ENCODE peak calls at places on chromosomes 3 and 15, in ten cellular contexts. One of them, this sample, is unnamed.

GRCh38 chr3:130850846-130851245 is 43.0 kb upstream of the ATP2C1 start:
- DNase-seq in COR-L47: no peak
- DNase-seq in HT-29: no peak
- DNase-seq in H7: no peak
- DNase-seq in B cell: no peak
- DNase-seq in non-pigmented ciliary epithelial cell: no peak
- DNase-seq in kidney tubule cell: peak; percentile 21
- DNase-seq in retina: no peak
- DNase-seq in cardiac fibroblast: peak; percentile 30
- DNase-seq in naive thymus-derived CD8-positive, alpha-beta T cell: no peak
- DNase-seq in this sample: no peak

GRCh38 chr3:50323092-50323600 is 601 bp upstream of the HYAL2 start:
- DNase-seq in COR-L47: no peak
- DNase-seq in HT-29: no peak
- DNase-seq in H7: no peak
- DNase-seq in B cell: no peak
- DNase-seq in non-pigmented ciliary epithelial cell: no peak
- DNase-seq in kidney tubule cell: no peak
- DNase-seq in retina: no peak
- DNase-seq in cardiac fibroblast: peak; percentile 47
- DNase-seq in naive thymus-derived CD8-positive, alpha-beta T cell: no peak
- DNase-seq in this sample: no peak

GRCh38 chr3:9248232-9249191 is 934 bp downstream of the SRGAP3 start:
- DNase-seq in COR-L47: peak; percentile 29
- DNase-seq in HT-29: no peak
- DNase-seq in H7: no peak
- DNase-seq in B cell: no peak
- DNase-seq in non-pigmented ciliary epithelial cell: no peak
- DNase-seq in kidney tubule cell: peak; percentile 50
- DNase-seq in retina: peak; percentile 82
- DNase-seq in cardiac fibroblast: no peak
- DNase-seq in naive thymus-derived CD8-positive, alpha-beta T cell: peak; percentile 21
- DNase-seq in this sample: peak; percentile 75

GRCh38 chr3:58249358-58250092 is 11.9 kb downstream of the ABHD6 start:
- DNase-seq in COR-L47: no peak
- DNase-seq in HT-29: peak; percentile 53
- DNase-seq in H7: peak; percentile 16
- DNase-seq in B cell: no peak
- DNase-seq in non-pigmented ciliary epithelial cell: no peak
- DNase-seq in kidney tubule cell: no peak
- DNase-seq in retina: peak; percentile 38
- DNase-seq in cardiac fibroblast: no peak
- DNase-seq in naive thymus-derived CD8-positive, alpha-beta T cell: no peak
- DNase-seq in this sample: peak; percentile 59

GRCh38 chr3:74534611-74535010 is 79.8 kb downstream of the CNTN3 start:
- DNase-seq in COR-L47: no peak
- DNase-seq in HT-29: no peak
- DNase-seq in H7: no peak
- DNase-seq in B cell: no peak
- DNase-seq in non-pigmented ciliary epithelial cell: no peak
- DNase-seq in kidney tubule cell: no peak
- DNase-seq in retina: no peak
- DNase-seq in cardiac fibroblast: no peak
- DNase-seq in naive thymus-derived CD8-positive, alpha-beta T cell: no peak
- DNase-seq in this sample: no peak

GRCh38 chr3:148433665-148434064 is 264.0 kb upstream of the AGTR1 start:
- DNase-seq in COR-L47: no peak
- DNase-seq in HT-29: no peak
- DNase-seq in H7: no peak
- DNase-seq in B cell: no peak
- DNase-seq in non-pigmented ciliary epithelial cell: no peak
- DNase-seq in kidney tubule cell: no peak
- DNase-seq in retina: no peak
- DNase-seq in cardiac fibroblast: no peak
- DNase-seq in naive thymus-derived CD8-positive, alpha-beta T cell: no peak
- DNase-seq in this sample: peak; percentile 62

GRCh38 chr3:102129774-102130608 is 280.7 kb downstream of the NFKBIZ start:
- DNase-seq in COR-L47: no peak
- DNase-seq in HT-29: peak; percentile 47
- DNase-seq in H7: no peak
- DNase-seq in B cell: no peak
- DNase-seq in non-pigmented ciliary epithelial cell: peak; percentile 71
- DNase-seq in kidney tubule cell: peak; percentile 89
- DNase-seq in retina: no peak
- DNase-seq in cardiac fibroblast: peak; percentile 90
- DNase-seq in naive thymus-derived CD8-positive, alpha-beta T cell: no peak
- DNase-seq in this sample: no peak

GRCh38 chr3:1693145-1693544 is 405.5 kb upstream of the CNTN4 start:
- DNase-seq in COR-L47: no peak
- DNase-seq in HT-29: no peak
- DNase-seq in H7: no peak
- DNase-seq in B cell: no peak
- DNase-seq in non-pigmented ciliary epithelial cell: no peak
- DNase-seq in kidney tubule cell: no peak
- DNase-seq in retina: no peak
- DNase-seq in cardiac fibroblast: no peak
- DNase-seq in naive thymus-derived CD8-positive, alpha-beta T cell: no peak
- DNase-seq in this sample: no peak

GRCh38 chr15:68261980-68262379 is 15.6 kb upstream of the FEM1B start:
- DNase-seq in COR-L47: no peak
- DNase-seq in HT-29: no peak
- DNase-seq in H7: no peak
- DNase-seq in B cell: no peak
- DNase-seq in non-pigmented ciliary epithelial cell: no peak
- DNase-seq in kidney tubule cell: no peak
- DNase-seq in retina: no peak
- DNase-seq in cardiac fibroblast: no peak
- DNase-seq in naive thymus-derived CD8-positive, alpha-beta T cell: no peak
- DNase-seq in this sample: no peak

GRCh38 chr3:72175305-72175858 is 390.4 kb upstream of the PROK2 start:
- DNase-seq in COR-L47: no peak
- DNase-seq in HT-29: no peak
- DNase-seq in H7: no peak
- DNase-seq in B cell: no peak
- DNase-seq in non-pigmented ciliary epithelial cell: no peak
- DNase-seq in kidney tubule cell: no peak
- DNase-seq in retina: no peak
- DNase-seq in cardiac fibroblast: no peak
- DNase-seq in naive thymus-derived CD8-positive, alpha-beta T cell: no peak
- DNase-seq in this sample: no peak

GRCh38 chr15:45499426-45499825 is 23.1 kb downstream of the SLC30A4 start:
- DNase-seq in COR-L47: no peak
- DNase-seq in HT-29: no peak
- DNase-seq in H7: peak; percentile 15
- DNase-seq in B cell: no peak
- DNase-seq in non-pigmented ciliary epithelial cell: no peak
- DNase-seq in kidney tubule cell: no peak
- DNase-seq in retina: no peak
- DNase-seq in cardiac fibroblast: peak; percentile 26
- DNase-seq in naive thymus-derived CD8-positive, alpha-beta T cell: no peak
- DNase-seq in this sample: no peak

GRCh38 chr15:48602358-48603122 is 43.0 kb downstream of the FBN1 start:
- DNase-seq in COR-L47: no peak
- DNase-seq in HT-29: no peak
- DNase-seq in H7: no peak
- DNase-seq in B cell: no peak
- DNase-seq in non-pigmented ciliary epithelial cell: peak; percentile 68
- DNase-seq in kidney tubule cell: peak; percentile 44
- DNase-seq in retina: no peak
- DNase-seq in cardiac fibroblast: peak; percentile 82
- DNase-seq in naive thymus-derived CD8-positive, alpha-beta T cell: no peak
- DNase-seq in this sample: no peak

GRCh38 chr3:133464573-133464972 is 64.7 kb downstream of the BFSP2 start:
- DNase-seq in COR-L47: peak; percentile 81
- DNase-seq in HT-29: peak; percentile 67
- DNase-seq in H7: no peak
- DNase-seq in B cell: no peak
- DNase-seq in non-pigmented ciliary epithelial cell: no peak
- DNase-seq in kidney tubule cell: peak; percentile 58
- DNase-seq in retina: no peak
- DNase-seq in cardiac fibroblast: peak; percentile 63
- DNase-seq in naive thymus-derived CD8-positive, alpha-beta T cell: no peak
- DNase-seq in this sample: no peak